ENCODE peak calls at places on chromosome 2, in ten cellular contexts. One of them, this sample, is unnamed.

GRCh38 chr2:230942371-230942770 is 17.3 kb upstream of the GPR55 start:
- DNase-seq in HCT116: no peak
- DNase-seq in left ventricle myocardium inferior: no peak
- DNase-seq in left lung: no peak
- DNase-seq in A549: no peak
- DNase-seq in ascending aorta: peak; percentile 42
- DNase-seq in IMR-90: no peak
- DNase-seq in heart right ventricle: no peak
- DNase-seq in BE2C: no peak
- DNase-seq in stomach: peak; percentile 11
- DNase-seq in this sample: no peak

GRCh38 chr2:181456660-181457120 is 496 bp upstream of the ITGA4 start:
- DNase-seq in HCT116: no peak
- DNase-seq in left ventricle myocardium inferior: peak; percentile 36
- DNase-seq in left lung: peak; percentile 76
- DNase-seq in A549: no peak
- DNase-seq in ascending aorta: peak; percentile 70
- DNase-seq in IMR-90: peak; percentile 5
- DNase-seq in heart right ventricle: peak; percentile 50
- DNase-seq in BE2C: peak; percentile 2
- DNase-seq in stomach: peak; percentile 47
- DNase-seq in this sample: peak; percentile 78

GRCh38 chr2:218644721-218645120 is 14.7 kb downstream of the ZNF142 start:
- DNase-seq in HCT116: no peak
- DNase-seq in left ventricle myocardium inferior: no peak
- DNase-seq in left lung: no peak
- DNase-seq in A549: no peak
- DNase-seq in ascending aorta: no peak
- DNase-seq in IMR-90: no peak
- DNase-seq in heart right ventricle: no peak
- DNase-seq in BE2C: no peak
- DNase-seq in stomach: no peak
- DNase-seq in this sample: no peak

GRCh38 chr2:178482437-178482836 is 2.2 kb downstream of the PLEKHA3 start:
- DNase-seq in HCT116: no peak
- DNase-seq in left ventricle myocardium inferior: no peak
- DNase-seq in left lung: no peak
- DNase-seq in A549: no peak
- DNase-seq in ascending aorta: no peak
- DNase-seq in IMR-90: no peak
- DNase-seq in heart right ventricle: no peak
- DNase-seq in BE2C: no peak
- DNase-seq in stomach: no peak
- DNase-seq in this sample: no peak

GRCh38 chr2:9336209-9336533 is 87.2 kb downstream of the ITGB1BP1 start:
- DNase-seq in HCT116: no peak
- DNase-seq in left ventricle myocardium inferior: no peak
- DNase-seq in left lung: no peak
- DNase-seq in A549: no peak
- DNase-seq in ascending aorta: no peak
- DNase-seq in IMR-90: peak; percentile 60
- DNase-seq in heart right ventricle: no peak
- DNase-seq in BE2C: peak; percentile 36
- DNase-seq in stomach: no peak
- DNase-seq in this sample: no peak

GRCh38 chr2:99883356-99883867 is 259.0 kb downstream of the AFF3 start:
- DNase-seq in HCT116: no peak
- DNase-seq in left ventricle myocardium inferior: no peak
- DNase-seq in left lung: no peak
- DNase-seq in A549: no peak
- DNase-seq in ascending aorta: no peak
- DNase-seq in IMR-90: no peak
- DNase-seq in heart right ventricle: no peak
- DNase-seq in BE2C: no peak
- DNase-seq in stomach: no peak
- DNase-seq in this sample: no peak

GRCh38 chr2:161990741-161991140 is 83.3 kb downstream of the DPP4 start:
- DNase-seq in HCT116: peak; percentile 53
- DNase-seq in left ventricle myocardium inferior: no peak
- DNase-seq in left lung: no peak
- DNase-seq in A549: no peak
- DNase-seq in ascending aorta: no peak
- DNase-seq in IMR-90: peak; percentile 96
- DNase-seq in heart right ventricle: no peak
- DNase-seq in BE2C: no peak
- DNase-seq in stomach: no peak
- DNase-seq in this sample: no peak

GRCh38 chr2:85175369-85176299 is 42.4 kb downstream of the TCF7L1 start:
- DNase-seq in HCT116: no peak
- DNase-seq in left ventricle myocardium inferior: no peak
- DNase-seq in left lung: no peak
- DNase-seq in A549: no peak
- DNase-seq in ascending aorta: no peak
- DNase-seq in IMR-90: peak; percentile 81
- DNase-seq in heart right ventricle: no peak
- DNase-seq in BE2C: no peak
- DNase-seq in stomach: no peak
- DNase-seq in this sample: no peak

GRCh38 chr2:15805206-15805605 is 135.1 kb upstream of the MYCN start:
- DNase-seq in HCT116: no peak
- DNase-seq in left ventricle myocardium inferior: no peak
- DNase-seq in left lung: no peak
- DNase-seq in A549: no peak
- DNase-seq in ascending aorta: no peak
- DNase-seq in IMR-90: no peak
- DNase-seq in heart right ventricle: no peak
- DNase-seq in BE2C: no peak
- DNase-seq in stomach: no peak
- DNase-seq in this sample: no peak

GRCh38 chr2:190984595-190984994 is 29.4 kb downstream of the STAT1 start:
- DNase-seq in HCT116: no peak
- DNase-seq in left ventricle myocardium inferior: no peak
- DNase-seq in left lung: no peak
- DNase-seq in A549: no peak
- DNase-seq in ascending aorta: no peak
- DNase-seq in IMR-90: peak; percentile 86
- DNase-seq in heart right ventricle: no peak
- DNase-seq in BE2C: no peak
- DNase-seq in stomach: no peak
- DNase-seq in this sample: no peak

GRCh38 chr2:46648141-46648742 is 168.9 kb downstream of the TMEM247 start:
- DNase-seq in HCT116: no peak
- DNase-seq in left ventricle myocardium inferior: no peak
- DNase-seq in left lung: no peak
- DNase-seq in A549: peak; percentile 38
- DNase-seq in ascending aorta: no peak
- DNase-seq in IMR-90: peak; percentile 53
- DNase-seq in heart right ventricle: no peak
- DNase-seq in BE2C: no peak
- DNase-seq in stomach: peak; percentile 37
- DNase-seq in this sample: no peak

GRCh38 chr2:62208758-62209114 is 12.8 kb downstream of the B3GNT2 start:
- DNase-seq in HCT116: no peak
- DNase-seq in left ventricle myocardium inferior: no peak
- DNase-seq in left lung: no peak
- DNase-seq in A549: no peak
- DNase-seq in ascending aorta: no peak
- DNase-seq in IMR-90: no peak
- DNase-seq in heart right ventricle: no peak
- DNase-seq in BE2C: no peak
- DNase-seq in stomach: no peak
- DNase-seq in this sample: no peak

GRCh38 chr2:239296020-239296932 is 104.5 kb downstream of the HDAC4 start:
- DNase-seq in HCT116: no peak
- DNase-seq in left ventricle myocardium inferior: no peak
- DNase-seq in left lung: peak; percentile 24
- DNase-seq in A549: no peak
- DNase-seq in ascending aorta: no peak
- DNase-seq in IMR-90: no peak
- DNase-seq in heart right ventricle: no peak
- DNase-seq in BE2C: no peak
- DNase-seq in stomach: peak; percentile 54
- DNase-seq in this sample: no peak

GRCh38 chr2:109470121-109470921 is 143.4 kb downstream of the SEPTIN10 start:
- DNase-seq in HCT116: peak; percentile 8
- DNase-seq in left ventricle myocardium inferior: peak; percentile 43
- DNase-seq in left lung: no peak
- DNase-seq in A549: no peak
- DNase-seq in ascending aorta: no peak
- DNase-seq in IMR-90: peak; percentile 53
- DNase-seq in heart right ventricle: no peak
- DNase-seq in BE2C: no peak
- DNase-seq in stomach: no peak
- DNase-seq in this sample: peak; percentile 43

GRCh38 chr2:173119944-173120343 is 44.3 kb downstream of the MAP3K20 start:
- DNase-seq in HCT116: no peak
- DNase-seq in left ventricle myocardium inferior: no peak
- DNase-seq in left lung: no peak
- DNase-seq in A549: no peak
- DNase-seq in ascending aorta: no peak
- DNase-seq in IMR-90: no peak
- DNase-seq in heart right ventricle: no peak
- DNase-seq in BE2C: no peak
- DNase-seq in stomach: no peak
- DNase-seq in this sample: no peak

GRCh38 chr2:23823863-23824262 is 103.1 kb downstream of the ATAD2B start:
- DNase-seq in HCT116: no peak
- DNase-seq in left ventricle myocardium inferior: no peak
- DNase-seq in left lung: peak; percentile 41
- DNase-seq in A549: no peak
- DNase-seq in ascending aorta: no peak
- DNase-seq in IMR-90: no peak
- DNase-seq in heart right ventricle: no peak
- DNase-seq in BE2C: no peak
- DNase-seq in stomach: no peak
- DNase-seq in this sample: no peak
- H3K4me1 ChIP-seq in HCT116: no peaks in the 10 kb centered on the region
- H3K4me1 ChIP-seq in left ventricle myocardium inferior: no peaks in the 10 kb centered on the region
- H3K4me1 ChIP-seq in left lung: peaks cover 5% of the 10 kb centered on the region
- H3K4me1 ChIP-seq in A549: peaks cover 18% of the 10 kb centered on the region
- H3K4me1 ChIP-seq in ascending aorta: no peaks in the 10 kb centered on the region
- H3K4me1 ChIP-seq in IMR-90: no peaks in the 10 kb centered on the region
- H3K4me1 ChIP-seq in heart right ventricle: no peaks in the 10 kb centered on the region
- H3K4me1 ChIP-seq in BE2C: no peaks in the 10 kb centered on the region
- H3K4me1 ChIP-seq in stomach: peaks cover 5% of the 10 kb centered on the region
- H3K4me1 ChIP-seq in this sample: no peaks in the 10 kb centered on the region

GRCh38 chr2:133413863-133414262 is 154.4 kb downstream of the NCKAP5 start:
- DNase-seq in HCT116: no peak
- DNase-seq in left ventricle myocardium inferior: no peak
- DNase-seq in left lung: no peak
- DNase-seq in A549: no peak
- DNase-seq in ascending aorta: no peak
- DNase-seq in IMR-90: no peak
- DNase-seq in heart right ventricle: no peak
- DNase-seq in BE2C: no peak
- DNase-seq in stomach: no peak
- DNase-seq in this sample: no peak
- H3K9me3 ChIP-seq in HCT116: no peaks in the 10 kb centered on the region
- H3K9me3 ChIP-seq in left ventricle myocardium inferior: no peaks in the 10 kb centered on the region
- H3K9me3 ChIP-seq in left lung: no peaks in the 10 kb centered on the region
- H3K9me3 ChIP-seq in A549: no peaks in the 10 kb centered on the region
- H3K9me3 ChIP-seq in ascending aorta: no peaks in the 10 kb centered on the region
- H3K9me3 ChIP-seq in IMR-90: no peaks in the 10 kb centered on the region
- H3K9me3 ChIP-seq in heart right ventricle: no peaks in the 10 kb centered on the region
- H3K9me3 ChIP-seq in BE2C: no peaks in the 10 kb centered on the region
- H3K9me3 ChIP-seq in stomach: no peaks in the 10 kb centered on the region
- H3K9me3 ChIP-seq in this sample: no peaks in the 10 kb centered on the region

GRCh38 chr2:66452214-66452613 is 17.3 kb downstream of the MEIS1 start:
- DNase-seq in HCT116: no peak
- DNase-seq in left ventricle myocardium inferior: no peak
- DNase-seq in left lung: no peak
- DNase-seq in A549: no peak
- DNase-seq in ascending aorta: no peak
- DNase-seq in IMR-90: no peak
- DNase-seq in heart right ventricle: no peak
- DNase-seq in BE2C: no peak
- DNase-seq in stomach: no peak
- DNase-seq in this sample: no peak

GRCh38 chr2:66448592-66448991 is 13.7 kb downstream of the MEIS1 start:
- DNase-seq in HCT116: no peak
- DNase-seq in left ventricle myocardium inferior: no peak
- DNase-seq in left lung: no peak
- DNase-seq in A549: no peak
- DNase-seq in ascending aorta: no peak
- DNase-seq in IMR-90: no peak
- DNase-seq in heart right ventricle: no peak
- DNase-seq in BE2C: no peak
- DNase-seq in stomach: no peak
- DNase-seq in this sample: no peak

GRCh38 chr2:66456183-66457041 is 21.5 kb downstream of the MEIS1 start:
- DNase-seq in HCT116: no peak
- DNase-seq in left ventricle myocardium inferior: no peak
- DNase-seq in left lung: no peak
- DNase-seq in A549: no peak
- DNase-seq in ascending aorta: no peak
- DNase-seq in IMR-90: no peak
- DNase-seq in heart right ventricle: no peak
- DNase-seq in BE2C: no peak
- DNase-seq in stomach: no peak
- DNase-seq in this sample: no peak

GRCh38 chr2:66455490-66455889 is 20.6 kb downstream of the MEIS1 start:
- DNase-seq in HCT116: no peak
- DNase-seq in left ventricle myocardium inferior: no peak
- DNase-seq in left lung: no peak
- DNase-seq in A549: no peak
- DNase-seq in ascending aorta: no peak
- DNase-seq in IMR-90: no peak
- DNase-seq in heart right ventricle: no peak
- DNase-seq in BE2C: no peak
- DNase-seq in stomach: no peak
- DNase-seq in this sample: no peak

GRCh38 chr2:66452917-66453316 is 18.0 kb downstream of the MEIS1 start:
- DNase-seq in HCT116: no peak
- DNase-seq in left ventricle myocardium inferior: no peak
- DNase-seq in left lung: no peak
- DNase-seq in A549: no peak
- DNase-seq in ascending aorta: no peak
- DNase-seq in IMR-90: no peak
- DNase-seq in heart right ventricle: no peak
- DNase-seq in BE2C: no peak
- DNase-seq in stomach: no peak
- DNase-seq in this sample: no peak
- H3K4me1 ChIP-seq in HCT116: no peaks in the 10 kb centered on the region
- H3K4me1 ChIP-seq in left ventricle myocardium inferior: peaks cover 31% of the 10 kb centered on the region
- H3K4me1 ChIP-seq in left lung: peaks cover 4% of the 10 kb centered on the region
- H3K4me1 ChIP-seq in A549: no peaks in the 10 kb centered on the region
- H3K4me1 ChIP-seq in ascending aorta: peaks cover 14% of the 10 kb centered on the region
- H3K4me1 ChIP-seq in IMR-90: peaks cover 8% of the 10 kb centered on the region
- H3K4me1 ChIP-seq in heart right ventricle: peaks cover 11% of the 10 kb centered on the region
- H3K4me1 ChIP-seq in BE2C: no peaks in the 10 kb centered on the region
- H3K4me1 ChIP-seq in stomach: peaks cover 41% of the 10 kb centered on the region
- H3K4me1 ChIP-seq in this sample: peaks cover 29% of the 10 kb centered on the region

DNA sequence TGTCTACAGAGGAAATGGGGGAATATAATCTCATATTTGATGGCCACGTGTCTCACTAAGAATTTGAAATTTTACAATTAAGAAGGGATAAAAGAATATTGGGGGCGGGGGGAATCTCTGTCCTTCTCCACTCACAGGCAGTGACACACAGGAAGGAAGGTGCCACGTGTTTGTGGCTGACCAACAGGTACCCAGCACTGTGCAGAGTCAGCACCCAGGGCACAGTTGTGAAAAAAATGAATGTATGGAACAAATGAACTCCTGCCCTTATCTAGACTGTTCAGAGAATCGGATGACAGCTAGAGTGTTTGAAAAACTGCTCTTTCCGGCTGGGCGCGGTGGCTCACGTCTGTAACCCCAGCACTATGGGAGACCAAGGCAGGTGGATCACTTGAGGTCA is 317.0 kb upstream of the MYT1L start:
- DNase-seq in HCT116: no peak
- DNase-seq in left ventricle myocardium inferior: no peak
- DNase-seq in left lung: no peak
- DNase-seq in A549: no peak
- DNase-seq in ascending aorta: peak; percentile 12
- DNase-seq in IMR-90: no peak
- DNase-seq in heart right ventricle: no peak
- DNase-seq in BE2C: no peak
- DNase-seq in stomach: no peak
- DNase-seq in this sample: no peak
- H3K9me3 ChIP-seq in HCT116: no peaks in the 10 kb centered on the region
- H3K9me3 ChIP-seq in left ventricle myocardium inferior: peaks cover 5% of the 10 kb centered on the region
- H3K9me3 ChIP-seq in left lung: no peaks in the 10 kb centered on the region
- H3K9me3 ChIP-seq in A549: peaks cover 3% of the 10 kb centered on the region
- H3K9me3 ChIP-seq in ascending aorta: no peaks in the 10 kb centered on the region
- H3K9me3 ChIP-seq in IMR-90: peaks cover 34% of the 10 kb centered on the region
- H3K9me3 ChIP-seq in heart right ventricle: no peaks in the 10 kb centered on the region
- H3K9me3 ChIP-seq in BE2C: no peaks in the 10 kb centered on the region
- H3K9me3 ChIP-seq in stomach: no peaks in the 10 kb centered on the region
- H3K9me3 ChIP-seq in this sample: no peaks in the 10 kb centered on the region

This sample was measured in lower lobe of right lung.